ENCODE peak calls at places on chromosomes 3 and 15, in four cellular contexts. U is activated T-cell treated with anti-CD3 and anti-CD28 coated beads, Interleukin-2, amount 50 U/mL, for 72 hours; N is HS-27A; F is DMS153. W is an unnamed sample.

GRCh38 chr3:106573605-106574004 is 704.8 kb upstream of the CBLB start:
- DNase-seq in N (no peak), U (no peak), F (no peak), W (no peak)

GRCh38 chr3:157099337-157100078 is 60.4 kb downstream of the CCNL1 start:
- DNase-seq in N (no peak), U (no peak), F (no peak), W (no peak)

GRCh38 chr15:90950676-90951075 is 4.0 kb upstream of the RCCD1 start:
- DNase-seq in N (no peak), F (no peak), U (no peak), W (no peak)

GRCh38 chr15:101068961-101069734 is 150.0 kb downstream of the LRRK1 start:
- DNase-seq in N (no peak), U (no peak), F (no peak), W (no peak)

GRCh38 chr3:163878396-163878795 is 1199.9 kb downstream of the SI start:
- DNase-seq in F (no peak), N (no peak), U (no peak), W (no peak)

GRCh38 chr3:139110072-139110830 is 65.6 kb upstream of the PRR23C start:
- DNase-seq in N (no peak), F (no peak), U (no peak), W (no peak)

GRCh38 chr3:27354161-27354560 is 15.0 kb downstream of the NEK10 start:
- DNase-seq in U (no peak), N (no peak), F (no peak), W (no peak)

GRCh38 chr3:23549148-23549910 is 256.4 kb upstream of the UBE2E1 start:
- DNase-seq in F (no peak), U (no peak), N (no peak), W (no peak)

GRCh38 chr3:127746400-127747057 is 73.8 kb downstream of the ABTB1 start:
- DNase-seq in U (no peak), F (peak), N (no peak), W (no peak)

GRCh38 chr3:122392868-122393844 is 9.2 kb downstream of the FAM162A start:
- DNase-seq in U (peak), F (peak), N (no peak), W (no peak)

GRCh38 chr15:90200534-90201139 is 493 bp upstream of the SEMA4B start:
- DNase-seq in U (no peak), F (no peak), N (no peak), W (no peak)

GRCh38 chr3:177753498-177754155 is 556.3 kb upstream of the TBL1XR1 start:
- DNase-seq in F (no peak), N (no peak), U (no peak), W (no peak)

GRCh38 chr15:70098461-70099166 is 897 bp upstream of the TLE3 start:
- DNase-seq in N (no peak), U (peak), F (no peak), W (no peak)

GRCh38 chr3:8324727-8325126 is 176.9 kb upstream of the LMCD1 start:
- DNase-seq in N (no peak), F (no peak), U (peak), W (no peak)

GRCh38 chr15:41279535-41280283 is 48.6 kb downstream of the CHP1 start:
- DNase-seq in N (no peak), U (no peak), F (no peak), W (no peak)

GRCh38 chr3:145716519-145716918 is 444.5 kb downstream of the PLOD2 start:
- DNase-seq in U (no peak), F (no peak), N (no peak), W (no peak)

GRCh38 chr3:56612146-56612545 is 55.2 kb downstream of the CCDC66 start:
- DNase-seq in N (no peak), F (no peak), U (no peak), W (no peak)

GRCh38 chr3:95775486-95776094 is 1038.8 kb upstream of the EPHA6 start:
- DNase-seq in F (no peak), U (no peak), N (no peak), W (no peak)

W was measured in NCI-H1436 treated with DMSO at 0.1 percent for 48 hours.